ENCODE peak calls at places on chromosome 20, in ten cellular contexts. T is left cardiac atrium, V is cerebellar cortex, F is foreskin fibroblast, M is GM12865, R is globus pallidus, A is iPS DF 6.9, N is adipocyte, X is upper lobe of right lung, I is HTR-8/SVneo. U is an unnamed sample.

GRCh38 chr20:3042621-3043020 is 801 bp upstream of the GNRH2 start:
- DNase-seq in X (peak), N (no peak), A (no peak), T (peak), F (no peak), V (no peak), M (no peak), R (no peak), I (no peak), U (no peak)

GRCh38 chr20:4435210-4435609 is 286.5 kb upstream of the PRND start:
- DNase-seq in F (peak), N (peak), T (no peak), A (no peak), V (no peak), I (no peak), X (no peak), M (no peak), R (no peak), U (peak)

GRCh38 chr20:44678990-44679611 is 27.6 kb upstream of the ADA start:
- DNase-seq in I (no peak), N (no peak), A (no peak), V (no peak), X (no peak), T (no peak), M (no peak), F (no peak), R (no peak), U (no peak)

GRCh38 chr20:63121749-63122405 is 94.1 kb downstream of the YTHDF1 start:
- DNase-seq in A (no peak), N (no peak), F (no peak), M (no peak), R (no peak), I (no peak), T (peak), V (no peak), X (peak), U (no peak)

GRCh38 chr20:57310821-57311514 is 18.6 kb upstream of the SPO11 start:
- DNase-seq in T (no peak), A (no peak), I (no peak), R (no peak), M (no peak), N (no peak), X (no peak), F (no peak), V (no peak), U (no peak)

GRCh38 chr20:54340667-54341081 is 132.8 kb downstream of the PFDN4 start:
- DNase-seq in T (no peak), R (no peak), V (no peak), A (no peak), X (no peak), M (no peak), I (no peak), F (peak), N (peak), U (peak)

GRCh38 chr20:1171461-1172093 is 13.2 kb downstream of the TMEM74B start:
- DNase-seq in I (peak), X (no peak), V (no peak), N (peak), T (no peak), F (peak), M (peak), A (no peak), R (no peak), U (peak)

GRCh38 chr20:1327241-1327653 is 1.7 kb downstream of the SDCBP2 start:
- DNase-seq in M (no peak), F (peak), R (no peak), N (peak), T (peak), A (no peak), I (no peak), V (no peak), X (peak), U (peak)

GRCh38 chr20:53708129-53708968 is 114.7 kb upstream of the ZNF217 start:
- DNase-seq in M (peak), T (no peak), N (peak), A (no peak), I (peak), V (no peak), X (no peak), F (peak), R (no peak), U (peak)

GRCh38 chr20:20375862-20376261 is 8.0 kb downstream of the INSM1 start:
- DNase-seq in X (no peak), I (no peak), M (no peak), V (no peak), R (no peak), F (no peak), T (no peak), N (no peak), A (no peak), U (no peak)

GRCh38 chr20:55693646-55694045 is 311.7 kb downstream of the CBLN4 start:
- DNase-seq in A (no peak), N (no peak), M (no peak), R (no peak), X (no peak), I (no peak), V (no peak), F (no peak), T (no peak), U (no peak)

GRCh38 chr20:10376271-10377075 is 57.5 kb downstream of the MKKS start:
- DNase-seq in V (no peak), R (no peak), F (peak), M (no peak), N (peak), X (no peak), T (no peak), A (no peak), I (no peak), U (peak)

GRCh38 chr20:31974296-31974695 is 6.3 kb downstream of the XKR7 start:
- DNase-seq in V (no peak), N (no peak), F (no peak), R (no peak), X (no peak), I (no peak), A (no peak), T (no peak), M (no peak), U (no peak)

GRCh38 chr20:37669062-37669772 is 24.6 kb upstream of the CTNNBL1 start:
- DNase-seq in R (no peak), V (no peak), I (peak), F (peak), X (no peak), M (no peak), N (no peak), A (no peak), T (no peak), U (no peak)

GRCh38 chr20:60219984-60220540 is 261.8 kb downstream of the CDH26 start:
- DNase-seq in V (no peak), T (no peak), X (no peak), I (no peak), A (no peak), F (peak), M (no peak), R (no peak), N (no peak), U (no peak)

GRCh38 chr20:50635676-50636600 is 55.4 kb downstream of the RIPOR3 start:
- DNase-seq in T (peak), N (peak), R (no peak), V (peak), M (peak), A (no peak), I (peak), F (peak), X (peak), U (peak)

GRCh38 chr20:62501801-62502495 is 26.2 kb upstream of the GATA5 start:
- DNase-seq in V (no peak), N (peak), M (peak), A (no peak), X (no peak), T (no peak), I (no peak), F (peak), R (no peak), U (no peak)

GRCh38 chr20:36407196-36407733 is 101.1 kb downstream of the DLGAP4 start:
- DNase-seq in T (no peak), R (no peak), M (no peak), A (no peak), X (no peak), N (peak), F (peak), V (no peak), I (no peak), U (no peak)

GRCh38 chr20:61815176-61815575 is 250.5 kb downstream of the TAF4 start:
- DNase-seq in I (no peak), A (no peak), T (no peak), R (no peak), F (no peak), V (no peak), N (no peak), X (no peak), M (no peak), U (no peak)

GRCh38 chr20:5719861-5720401 is 30.3 kb upstream of the SHLD1 start:
- DNase-seq in F (no peak), T (no peak), X (no peak), M (peak), R (no peak), A (no peak), I (peak), V (peak), N (no peak), U (no peak)

GRCh38 chr20:51327251-51327841 is 215.2 kb downstream of the NFATC2 start:
- DNase-seq in M (no peak), I (peak), N (peak), X (no peak), R (no peak), A (no peak), V (no peak), F (peak), T (no peak), U (peak)

GRCh38 chr20:24102290-24102689 is 113.7 kb upstream of the GGTLC1 start:
- DNase-seq in M (peak), F (no peak), R (no peak), I (no peak), X (no peak), N (no peak), V (no peak), A (peak), T (no peak), U (no peak)

GRCh38 chr20:62451156-62451767 is 23.9 kb upstream of the RBBP8NL start:
- DNase-seq in I (no peak), M (no peak), R (no peak), F (no peak), T (no peak), V (no peak), X (no peak), N (no peak), A (no peak), U (no peak)

GRCh38 chr20:53294804-53295203 is 298.8 kb downstream of the ZNF217 start:
- DNase-seq in A (no peak), M (no peak), N (no peak), I (no peak), V (no peak), R (no peak), F (no peak), X (no peak), T (no peak), U (peak)

GRCh38 chr20:61964675-61965605 is 100.7 kb downstream of the TAF4 start:
- DNase-seq in V (no peak), T (no peak), X (no peak), R (no peak), F (no peak), M (no peak), N (no peak), I (no peak), A (no peak), U (peak)

GRCh38 chr20:32482251-32483220 is 102.6 kb downstream of the NOL4L start:
- DNase-seq in A (no peak), M (no peak), X (peak), R (no peak), N (peak), F (peak), T (peak), I (no peak), V (no peak), U (peak)

GRCh38 chr20:37364013-37364926 is 18.3 kb downstream of the SRC start:
- DNase-seq in N (no peak), I (no peak), M (no peak), A (no peak), R (no peak), V (no peak), X (peak), F (no peak), T (peak), U (no peak)

GRCh38 chr20:49045440-49046086 is 549 bp upstream of the CSE1L start:
- DNase-seq in F (peak), R (no peak), V (no peak), I (no peak), X (peak), N (peak), T (peak), M (peak), A (no peak), U (no peak)

GRCh38 chr20:61600061-61600460 is 348.0 kb downstream of the CDH4 start:
- DNase-seq in N (no peak), M (no peak), F (no peak), T (no peak), A (no peak), V (no peak), X (no peak), I (no peak), R (no peak), U (no peak)

GRCh38 chr20:52972965-52973819 is 1.0 kb downstream of the TSHZ2 start:
- DNase-seq in T (peak), R (no peak), I (no peak), A (no peak), N (no peak), V (no peak), X (no peak), F (no peak), M (peak), U (peak)

GRCh38 chr20:44028341-44028715 is 113.7 kb downstream of the TOX2 start:
- DNase-seq in X (no peak), V (no peak), T (no peak), R (no peak), A (no peak), F (peak), N (no peak), I (no peak), M (no peak), U (no peak)

GRCh38 chr20:51429144-51429482 is 113.4 kb downstream of the NFATC2 start:
- DNase-seq in R (no peak), A (no peak), X (no peak), V (no peak), N (no peak), I (no peak), F (no peak), M (no peak), T (no peak), U (no peak)

GRCh38 chr20:62695448-62696414 is 12.9 kb upstream of the NTSR1 start:
- DNase-seq in V (no peak), X (no peak), F (no peak), N (no peak), R (no peak), A (no peak), I (no peak), T (no peak), M (no peak), U (no peak)

GRCh38 chr20:9458075-9458818 is 56.1 kb upstream of the LAMP5 start:
- DNase-seq in N (peak), V (no peak), R (no peak), F (peak), A (peak), T (no peak), I (no peak), X (no peak), M (peak), U (peak)

GRCh38 chr20:50313223-50313820 is 122.7 kb downstream of the CEBPB start:
- DNase-seq in R (no peak), X (peak), M (no peak), N (peak), T (no peak), A (no peak), F (no peak), I (peak), V (no peak), U (peak)

GRCh38 chr20:57473246-57474042 is 51.5 kb downstream of the CTCFL start:
- DNase-seq in T (no peak), R (no peak), V (no peak), I (no peak), F (peak), M (peak), A (no peak), X (peak), N (no peak), U (peak)

GRCh38 chr20:1810926-1811620 is 84.1 kb upstream of the SIRPA start:
- DNase-seq in F (peak), T (peak), M (no peak), V (no peak), R (peak), X (no peak), A (no peak), N (peak), I (no peak), U (peak)

GRCh38 chr20:34271961-34272360 is 30.7 kb downstream of the ASIP start:
- DNase-seq in X (no peak), R (no peak), M (no peak), I (peak), V (no peak), F (peak), T (no peak), N (peak), A (no peak), U (peak)

GRCh38 chr20:53609501-53610445 is 16.1 kb upstream of the ZNF217 start:
- DNase-seq in R (no peak), X (peak), F (peak), I (peak), A (no peak), V (peak), N (peak), M (peak), T (peak), U (no peak)